ENCODE peak calls at places on chromosome 10, in five cellular contexts. One of them, this sample, is unnamed.

GRCh38 chr10:51170518-51171245 is 96.4 kb downstream of the PRKG1 start:
- DNase-seq in OCI-LY7: no peak
- DNase-seq in HCT116: no peak
- DNase-seq in astrocyte of the cerebellum: no peak
- DNase-seq in GM06990: no peak
- DNase-seq in this sample: no peak

GRCh38 chr10:113515521-113516045 is 37.3 kb upstream of the HABP2 start:
- DNase-seq in OCI-LY7: no peak
- DNase-seq in HCT116: no peak
- DNase-seq in astrocyte of the cerebellum: no peak
- DNase-seq in GM06990: no peak
- DNase-seq in this sample: no peak

GRCh38 chr10:57627642-57628178 is 640.0 kb downstream of the IPMK start:
- DNase-seq in OCI-LY7: no peak
- DNase-seq in HCT116: no peak
- DNase-seq in astrocyte of the cerebellum: no peak
- DNase-seq in GM06990: no peak
- DNase-seq in this sample: no peak

GRCh38 chr10:69703766-69704191 is 73.7 kb downstream of the FAM241B start:
- DNase-seq in OCI-LY7: no peak
- DNase-seq in HCT116: peak; percentile 33
- DNase-seq in astrocyte of the cerebellum: peak; percentile 79
- DNase-seq in GM06990: no peak
- DNase-seq in this sample: no peak

GRCh38 chr10:86775056-86775858 is 18.8 kb downstream of the BMPR1A start:
- DNase-seq in OCI-LY7: no peak
- DNase-seq in HCT116: no peak
- DNase-seq in astrocyte of the cerebellum: no peak
- DNase-seq in GM06990: peak; percentile 37
- DNase-seq in this sample: no peak

GRCh38 chr10:1141261-1141660 is 85.1 kb downstream of the WDR37 start:
- DNase-seq in OCI-LY7: no peak
- DNase-seq in HCT116: no peak
- DNase-seq in astrocyte of the cerebellum: no peak
- DNase-seq in GM06990: no peak
- DNase-seq in this sample: no peak

GRCh38 chr10:103192451-103193106 is 493 bp downstream of the NT5C2 start:
- DNase-seq in OCI-LY7: peak; percentile 91
- DNase-seq in HCT116: peak; percentile 55
- DNase-seq in astrocyte of the cerebellum: peak; percentile 61
- DNase-seq in GM06990: peak; percentile 79
- DNase-seq in this sample: peak; percentile 62

GRCh38 chr10:86876748-86877147 is 80.7 kb downstream of the MMRN2 start:
- DNase-seq in OCI-LY7: no peak
- DNase-seq in HCT116: no peak
- DNase-seq in astrocyte of the cerebellum: no peak
- DNase-seq in GM06990: no peak
- DNase-seq in this sample: no peak

GRCh38 chr10:50033481-50033880 is 34.3 kb upstream of the WASHC2A start:
- DNase-seq in OCI-LY7: no peak
- DNase-seq in HCT116: no peak
- DNase-seq in astrocyte of the cerebellum: no peak
- DNase-seq in GM06990: no peak
- DNase-seq in this sample: no peak

GRCh38 chr10:71548494-71548846 is 151.8 kb downstream of the CDH23 start:
- DNase-seq in OCI-LY7: no peak
- DNase-seq in HCT116: no peak
- DNase-seq in astrocyte of the cerebellum: no peak
- DNase-seq in GM06990: no peak
- DNase-seq in this sample: peak; percentile 1

GRCh38 chr10:86348321-86349210 is 18.0 kb downstream of the GRID1 start:
- DNase-seq in OCI-LY7: no peak
- DNase-seq in HCT116: no peak
- DNase-seq in astrocyte of the cerebellum: no peak
- DNase-seq in GM06990: no peak
- DNase-seq in this sample: no peak

GRCh38 chr10:13990392-13990805 is 340.3 kb downstream of the FRMD4A start:
- DNase-seq in OCI-LY7: no peak
- DNase-seq in HCT116: no peak
- DNase-seq in astrocyte of the cerebellum: no peak
- DNase-seq in GM06990: no peak
- DNase-seq in this sample: no peak

GRCh38 chr10:126171555-126171954 is 216.7 kb downstream of the ADAM12 start:
- DNase-seq in OCI-LY7: no peak
- DNase-seq in HCT116: no peak
- DNase-seq in astrocyte of the cerebellum: peak; percentile 87
- DNase-seq in GM06990: no peak
- DNase-seq in this sample: no peak

GRCh38 chr10:131453772-131454634 is 142.5 kb upstream of the TCERG1L start:
- DNase-seq in OCI-LY7: peak; percentile 62
- DNase-seq in HCT116: peak; percentile 21
- DNase-seq in astrocyte of the cerebellum: no peak
- DNase-seq in GM06990: peak; percentile 13
- DNase-seq in this sample: no peak

GRCh38 chr10:126640391-126640790 is 30.1 kb downstream of the C10orf90 start:
- DNase-seq in OCI-LY7: no peak
- DNase-seq in HCT116: no peak
- DNase-seq in astrocyte of the cerebellum: no peak
- DNase-seq in GM06990: no peak
- DNase-seq in this sample: no peak

GRCh38 chr10:43401627-43402026 is 7.4 kb downstream of the HNRNPF start:
- DNase-seq in OCI-LY7: no peak
- DNase-seq in HCT116: no peak
- DNase-seq in astrocyte of the cerebellum: no peak
- DNase-seq in GM06990: no peak
- DNase-seq in this sample: no peak

GRCh38 chr10:29189272-29189671 is 99.6 kb upstream of the LYZL1 start:
- DNase-seq in OCI-LY7: no peak
- DNase-seq in HCT116: no peak
- DNase-seq in astrocyte of the cerebellum: peak; percentile 72
- DNase-seq in GM06990: no peak
- DNase-seq in this sample: no peak

GRCh38 chr10:73910401-73910763 is 550 bp upstream of the PLAU start:
- DNase-seq in OCI-LY7: peak; percentile 67
- DNase-seq in HCT116: no peak
- DNase-seq in astrocyte of the cerebellum: no peak
- DNase-seq in GM06990: no peak
- DNase-seq in this sample: no peak

GRCh38 chr10:51892313-51892712 is 192.9 kb upstream of the CSTF2T start:
- DNase-seq in OCI-LY7: no peak
- DNase-seq in HCT116: no peak
- DNase-seq in astrocyte of the cerebellum: no peak
- DNase-seq in GM06990: no peak
- DNase-seq in this sample: no peak

GRCh38 chr10:62812672-62813439 is 3.3 kb downstream of the EGR2 start:
- DNase-seq in OCI-LY7: no peak
- DNase-seq in HCT116: no peak
- DNase-seq in astrocyte of the cerebellum: no peak
- DNase-seq in GM06990: no peak
- DNase-seq in this sample: no peak

GRCh38 chr10:62813981-62814380 is 2.2 kb downstream of the EGR2 start:
- DNase-seq in OCI-LY7: no peak
- DNase-seq in HCT116: no peak
- DNase-seq in astrocyte of the cerebellum: no peak
- DNase-seq in GM06990: no peak
- DNase-seq in this sample: no peak

GRCh38 chr10:62814901-62815372 is 1.2 kb downstream of the EGR2 start:
- DNase-seq in OCI-LY7: no peak
- DNase-seq in HCT116: no peak
- DNase-seq in astrocyte of the cerebellum: no peak
- DNase-seq in GM06990: no peak
- DNase-seq in this sample: no peak

GRCh38 chr10:62815373-62816111 is 624 bp downstream of the EGR2 start:
- DNase-seq in OCI-LY7: no peak
- DNase-seq in HCT116: no peak
- DNase-seq in astrocyte of the cerebellum: no peak
- DNase-seq in GM06990: peak; percentile 63
- DNase-seq in this sample: no peak

DNA sequence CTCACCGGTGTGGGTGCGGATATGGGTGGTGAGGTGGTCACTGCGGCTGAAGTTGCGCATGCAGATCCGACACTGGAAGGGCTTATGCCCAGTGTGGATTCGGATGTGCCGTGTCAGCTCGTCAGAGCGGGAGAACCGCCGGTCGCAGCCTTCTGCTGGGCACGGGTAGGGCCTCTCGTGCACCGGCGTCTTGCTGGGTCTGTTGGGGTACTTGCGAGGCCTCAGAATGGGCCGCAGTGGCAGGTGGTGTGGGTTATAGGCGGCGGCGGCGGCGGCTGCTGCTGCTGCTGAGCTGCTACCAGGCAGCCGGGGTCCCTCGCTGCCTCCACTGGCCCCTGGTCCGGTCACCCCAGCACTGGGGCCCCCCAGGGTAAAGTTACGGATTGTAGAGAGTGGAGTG is 2.7 kb downstream of the EGR2 start:
- DNase-seq in OCI-LY7: no peak
- DNase-seq in HCT116: no peak
- DNase-seq in astrocyte of the cerebellum: no peak
- DNase-seq in GM06990: no peak
- DNase-seq in this sample: no peak
- H3K4me3 ChIP-seq in OCI-LY7: no peak overlapping the region
- H3K4me3 ChIP-seq in HCT116: no peak overlapping the region
- H3K4me3 ChIP-seq in astrocyte of the cerebellum: no peak overlapping the region
- H3K4me3 ChIP-seq in GM06990: peak overlapping the region; percentile 68
- H3K4me3 ChIP-seq in this sample: peak overlapping the region; percentile 83

GRCh38 chr10:84160663-84161362 is 12.8 kb upstream of the GPR15LG start:
- DNase-seq in OCI-LY7: no peak
- DNase-seq in HCT116: no peak
- DNase-seq in astrocyte of the cerebellum: no peak
- DNase-seq in GM06990: no peak
- DNase-seq in this sample: no peak
- TF ChIP-seq CTCF in OCI-LY7: peak; percentile 39
- TF ChIP-seq CTCF in HCT116: no peak
- TF ChIP-seq CTCF in astrocyte of the cerebellum: no peak
- TF ChIP-seq CTCF in GM06990: peak; percentile 7
- TF ChIP-seq CTCF in this sample: no peak

GRCh38 chr10:110504111-110504735 is 6.5 kb downstream of the DUSP5 start:
- DNase-seq in OCI-LY7: no peak
- DNase-seq in HCT116: no peak
- DNase-seq in astrocyte of the cerebellum: no peak
- DNase-seq in GM06990: peak; percentile 66
- DNase-seq in this sample: peak; percentile 91

GRCh38 chr10:110505130-110505815 is 7.6 kb downstream of the DUSP5 start:
- DNase-seq in OCI-LY7: no peak
- DNase-seq in HCT116: no peak
- DNase-seq in astrocyte of the cerebellum: no peak
- DNase-seq in GM06990: no peak
- DNase-seq in this sample: no peak

GRCh38 chr10:110502851-110503301 is 5.2 kb downstream of the DUSP5 start:
- DNase-seq in OCI-LY7: peak; percentile 92
- DNase-seq in HCT116: no peak
- DNase-seq in astrocyte of the cerebellum: peak; percentile 88
- DNase-seq in GM06990: peak; percentile 74
- DNase-seq in this sample: peak; percentile 90

GRCh38 chr10:110502072-110502845 is 4.6 kb downstream of the DUSP5 start:
- DNase-seq in OCI-LY7: no peak
- DNase-seq in HCT116: no peak
- DNase-seq in astrocyte of the cerebellum: no peak
- DNase-seq in GM06990: no peak
- DNase-seq in this sample: no peak

GRCh38 chr10:110503528-110504110 is 5.9 kb downstream of the DUSP5 start:
- DNase-seq in OCI-LY7: peak; percentile 29
- DNase-seq in HCT116: no peak
- DNase-seq in astrocyte of the cerebellum: no peak
- DNase-seq in GM06990: no peak
- DNase-seq in this sample: no peak
- H3K4me3 ChIP-seq in OCI-LY7: peak overlapping the region; percentile 20
- H3K4me3 ChIP-seq in HCT116: no peak overlapping the region
- H3K4me3 ChIP-seq in astrocyte of the cerebellum: no peak overlapping the region
- H3K4me3 ChIP-seq in GM06990: peak overlapping the region; percentile 1
- H3K4me3 ChIP-seq in this sample: peak overlapping the region; percentile 9

GRCh38 chr10:45811075-45811474 is 36.2 kb downstream of the AGAP4 start:
- DNase-seq in OCI-LY7: no peak
- DNase-seq in HCT116: no peak
- DNase-seq in astrocyte of the cerebellum: no peak
- DNase-seq in GM06990: no peak
- DNase-seq in this sample: no peak
- TF ChIP-seq CTCF in OCI-LY7: no peak
- TF ChIP-seq CTCF in HCT116: no peak
- TF ChIP-seq CTCF in astrocyte of the cerebellum: no peak
- TF ChIP-seq CTCF in GM06990: no peak
- TF ChIP-seq CTCF in this sample: no peak

GRCh38 chr10:80158598-80159127 is 26.1 kb downstream of the PLAC9 start:
- DNase-seq in OCI-LY7: no peak
- DNase-seq in HCT116: peak; percentile 82
- DNase-seq in astrocyte of the cerebellum: peak; percentile 99
- DNase-seq in GM06990: no peak
- DNase-seq in this sample: no peak
- H3K4me3 ChIP-seq in OCI-LY7: no peak overlapping the region
- H3K4me3 ChIP-seq in HCT116: peak overlapping the region; percentile 29
- H3K4me3 ChIP-seq in astrocyte of the cerebellum: no peak overlapping the region
- H3K4me3 ChIP-seq in GM06990: no peak overlapping the region
- H3K4me3 ChIP-seq in this sample: no peak overlapping the region

DNA sequence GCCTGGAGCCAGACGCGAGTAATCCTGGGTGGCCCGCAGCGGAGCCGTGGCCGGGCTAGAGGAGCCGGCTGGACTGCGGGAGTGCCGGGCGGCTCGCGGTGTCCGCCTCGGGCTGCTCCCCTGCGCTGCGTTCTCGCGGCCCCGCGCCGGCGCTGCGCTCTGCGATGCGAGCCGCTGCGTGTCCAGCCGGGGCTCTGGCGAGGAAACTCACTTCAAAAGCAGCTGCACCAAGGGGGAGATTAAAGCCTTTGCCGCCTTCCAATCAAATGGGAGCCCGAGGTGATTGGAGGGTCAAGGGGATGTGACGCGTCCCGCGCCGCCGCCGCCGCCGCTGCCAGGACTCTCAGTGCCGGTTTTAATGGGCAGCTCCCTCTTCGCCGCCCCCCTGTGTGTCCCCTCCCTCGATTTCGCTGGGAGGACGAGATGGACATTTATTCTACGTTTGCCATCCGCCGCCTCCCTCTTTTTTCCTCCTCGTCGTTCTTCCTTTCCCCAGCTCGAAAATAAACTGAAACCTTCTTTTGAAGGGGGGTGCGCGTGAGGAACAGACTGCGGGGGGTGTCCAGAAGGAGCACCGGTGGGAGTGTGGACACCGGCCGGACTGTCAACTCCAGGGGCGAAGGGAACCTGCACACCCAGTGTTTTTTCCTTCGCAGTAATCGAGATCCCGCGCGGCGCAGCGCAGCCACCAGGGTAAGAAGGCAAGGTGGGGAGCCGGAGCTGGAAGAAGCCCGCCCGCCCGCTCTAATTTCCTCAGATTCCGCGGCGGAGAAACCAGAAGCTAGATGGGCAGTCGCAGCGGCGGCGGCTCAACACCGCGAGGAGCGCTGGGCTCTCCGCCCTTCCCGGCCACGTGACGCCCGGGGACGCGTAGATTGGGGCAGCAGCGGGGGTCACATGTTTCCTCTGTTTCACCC is at the start of gene ZNF503:
- DNase-seq in OCI-LY7: no peak
- DNase-seq in HCT116: peak; percentile 94
- DNase-seq in astrocyte of the cerebellum: peak; percentile 96
- DNase-seq in GM06990: peak; percentile 56
- DNase-seq in this sample: no peak
- TF ChIP-seq CTCF in OCI-LY7: no peak
- TF ChIP-seq CTCF in HCT116: peak; percentile 14
- TF ChIP-seq CTCF in astrocyte of the cerebellum: no peak
- TF ChIP-seq CTCF in GM06990: no peak
- TF ChIP-seq CTCF in this sample: no peak